ENCODE peak calls at places on chromosomes 4 and X, in four cellular contexts. J, E, G and W are unnamed samples.

GRCh38 chr4:101649790-101650450 is 140.6 kb upstream of the BANK1 start:
- DNase-seq in J (no peak), E (no peak), G (no peak), W (no peak)

GRCh38 chr4:128846063-128846462 is 36.6 kb downstream of the JADE1 start:
- DNase-seq in J (no peak), E (no peak), G (no peak), W (no peak)

GRCh38 chr4:8538703-8539567 is 41.3 kb upstream of the GPR78 start:
- DNase-seq in J (no peak), E (no peak), G (peak), W (no peak)

GRCh38 chr4:79258614-79259176 is 67.2 kb downstream of the NAA11 start:
- DNase-seq in J (no peak), E (no peak), G (no peak), W (no peak)

GRCh38 chr4:27048350-27049100 is 187.9 kb downstream of the STIM2 start:
- DNase-seq in J (no peak), E (no peak), G (no peak), W (peak)

GRCh38 chrX:46029777-46030176 is 515.4 kb downstream of the ZNF674 start:
- DNase-seq in J (no peak), E (no peak), G (no peak), W (no peak)

GRCh38 chr4:170083546-170083945 is 6.2 kb downstream of the AADAT start:
- DNase-seq in J (no peak), E (no peak), G (no peak), W (no peak)

GRCh38 chrX:27680726-27681125 is 90.6 kb downstream of the DCAF8L2 start:
- DNase-seq in J (peak), E (no peak), G (no peak), W (no peak)

GRCh38 chr4:95231713-95232112 is 317.1 kb downstream of the UNC5C start:
- DNase-seq in J (no peak), E (no peak), G (no peak), W (no peak)

GRCh38 chr4:121656269-121656641 is 40.5 kb downstream of the ANXA5 start:
- DNase-seq in J (peak), E (peak), G (peak), W (peak)

GRCh38 chrX:110786486-110786885 is 9.1 kb downstream of the CHRDL1 start:
- DNase-seq in J (no peak), E (no peak), G (no peak), W (no peak)

GRCh38 chr4:109821186-109821585 is 5.6 kb downstream of the GAR1 start:
- DNase-seq in J (no peak), E (no peak), G (no peak), W (no peak)

GRCh38 chr4:168321006-168321405 is 2.5 kb upstream of the DDX60 start:
- DNase-seq in J (no peak), E (no peak), G (no peak), W (no peak)

GRCh38 chr4:132195181-132195580 is 953.9 kb upstream of the PCDH10 start:
- DNase-seq in J (no peak), E (no peak), G (no peak), W (peak)

GRCh38 chr4:39732728-39733127 is 34.8 kb downstream of the UBE2K start:
- DNase-seq in J (peak), E (no peak), G (no peak), W (no peak)

GRCh38 chrX:40278340-40279090 is 180.8 kb upstream of the BCOR start:
- DNase-seq in J (no peak), E (no peak), G (no peak), W (peak)

GRCh38 chr4:40749717-40750460 is at the start of gene NSUN7:
- DNase-seq in J (no peak), E (peak), G (peak), W (no peak)

GRCh38 chr4:147019061-147019460 is 73.4 kb upstream of the TTC29 start:
- DNase-seq in J (peak), E (peak), G (peak), W (no peak)

GRCh38 chrX:19410259-19410658 is 66.5 kb downstream of the PDHA1 start:
- DNase-seq in J (no peak), E (no peak), G (no peak), W (no peak)

GRCh38 chr4:2247128-2248043 is 5.5 kb upstream of the HAUS3 start:
- DNase-seq in J (no peak), E (peak), G (peak), W (no peak)

GRCh38 chrX:11180571-11180970 is 69.4 kb downstream of the HCCS start:
- DNase-seq in J (no peak), E (no peak), G (no peak), W (no peak)

GRCh38 chr4:46277165-46277951 is 112.6 kb downstream of the GABRA2 start:
- DNase-seq in J (no peak), E (no peak), G (no peak), W (no peak)

GRCh38 chr4:69025191-69025998 is 70.9 kb upstream of the UGT2B7 start:
- DNase-seq in J (no peak), E (no peak), G (no peak), W (no peak)

GRCh38 chr4:183399166-183399565 is 45.3 kb upstream of the CDKN2AIP start:
- DNase-seq in J (no peak), E (no peak), G (no peak), W (no peak)

DNA sequence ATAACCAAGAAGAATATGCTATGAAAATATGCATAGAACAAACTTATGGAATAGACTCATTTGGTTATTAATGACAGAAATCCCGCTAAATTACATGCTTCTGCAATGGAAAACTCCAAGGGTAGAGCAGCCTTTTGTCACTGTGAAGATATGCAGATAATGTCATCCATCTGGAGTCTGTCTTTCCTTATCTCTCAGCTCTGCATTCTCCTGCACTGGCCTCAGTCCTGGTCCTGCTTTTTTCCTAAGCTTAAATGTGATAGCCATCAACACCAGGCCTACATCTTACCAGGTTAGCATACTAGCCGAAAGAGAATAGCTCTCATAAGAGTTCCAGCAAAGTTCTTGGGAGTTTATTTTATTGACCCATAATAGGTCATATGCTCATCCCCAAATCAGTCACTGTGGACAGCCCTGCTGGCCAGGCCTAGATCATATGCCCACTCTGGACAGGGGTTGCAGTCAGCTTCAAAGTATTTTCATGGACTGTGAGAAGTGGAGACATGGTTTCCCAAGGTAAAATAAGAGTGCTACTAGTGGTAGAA is 86.5 kb upstream of the LEF1 start:
- DNase-seq in J (no peak), E (no peak), G (no peak), W (no peak)
- TF ChIP-seq CTCF in J (no peak), E (no peak), G (no peak), W (no peak)

GRCh38 chrX:30586516-30586915 is 8.9 kb upstream of the TASL start:
- DNase-seq in J (no peak), E (no peak), G (no peak), W (no peak)

GRCh38 chrX:30582664-30583063 is 5.1 kb upstream of the TASL start:
- DNase-seq in J (no peak), E (no peak), G (no peak), W (no peak)

GRCh38 chrX:30576881-30577280 is 685 bp downstream of the TASL start:
- DNase-seq in J (no peak), E (no peak), G (no peak), W (no peak)

GRCh38 chrX:30577362-30577961 is at the start of gene TASL:
- DNase-seq in J (no peak), E (no peak), G (no peak), W (no peak)

DNA sequence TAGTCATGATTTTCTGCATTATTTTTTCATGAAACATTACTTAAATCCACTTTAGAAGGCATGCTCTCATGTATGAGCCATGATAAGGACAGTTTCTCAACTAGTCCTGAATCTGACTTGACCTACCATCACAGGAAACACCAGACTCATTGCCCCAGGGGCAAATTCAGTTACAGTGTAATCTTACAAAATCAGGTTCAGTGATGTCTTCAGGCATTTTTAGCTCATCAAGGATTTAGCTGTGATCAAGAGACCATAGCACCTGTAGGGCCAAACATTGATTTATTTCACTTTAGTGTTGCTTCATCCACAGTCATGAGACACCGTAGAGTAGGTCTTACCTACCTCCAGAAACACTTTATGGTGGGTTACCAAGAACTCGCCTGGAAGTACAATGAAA is 3.1 kb upstream of the TASL start:
- DNase-seq in J (no peak), E (no peak), G (no peak), W (no peak)
- H3K4me3 ChIP-seq in J (no peak), E (no peak), G (no peak), W (no peak)

GRCh38 chrX:23776363-23776762 is 6.6 kb upstream of the SAT1 start:
- DNase-seq in J (no peak), E (no peak), G (no peak), W (no peak)

GRCh38 chrX:23783569-23784486 is 855 bp downstream of the SAT1 start:
- DNase-seq in J (no peak), E (no peak), G (no peak), W (no peak)

GRCh38 chrX:23782455-23782854 is 518 bp upstream of the SAT1 start:
- DNase-seq in J (no peak), E (no peak), G (no peak), W (no peak)

GRCh38 chrX:23782863-23783568 is at the start of gene SAT1:
- DNase-seq in J (peak), E (peak), G (peak), W (peak)

DNA sequence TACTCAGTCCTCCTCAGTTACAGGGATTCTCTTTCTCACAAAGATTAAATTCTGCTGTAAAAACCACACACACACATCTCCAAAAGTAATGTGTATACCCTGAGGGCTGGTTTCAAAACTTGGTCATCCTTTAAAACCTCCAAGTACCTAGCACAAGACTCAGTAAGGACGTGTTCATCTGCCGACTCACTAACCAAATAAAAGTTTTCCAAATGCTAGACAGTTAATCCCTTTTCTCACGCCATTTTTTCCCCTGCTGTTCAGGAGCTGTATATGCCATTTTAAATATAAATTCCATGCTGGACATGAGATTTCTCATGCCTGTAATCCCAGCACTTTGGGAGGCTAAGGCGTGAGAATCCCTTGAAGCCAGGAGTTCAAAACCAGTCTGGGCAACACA is 3.9 kb upstream of the SAT1 start:
- DNase-seq in J (no peak), E (no peak), G (no peak), W (no peak)
- TF ChIP-seq CTCF in J (peak), E (no peak), G (no peak), W (peak)

DNA sequence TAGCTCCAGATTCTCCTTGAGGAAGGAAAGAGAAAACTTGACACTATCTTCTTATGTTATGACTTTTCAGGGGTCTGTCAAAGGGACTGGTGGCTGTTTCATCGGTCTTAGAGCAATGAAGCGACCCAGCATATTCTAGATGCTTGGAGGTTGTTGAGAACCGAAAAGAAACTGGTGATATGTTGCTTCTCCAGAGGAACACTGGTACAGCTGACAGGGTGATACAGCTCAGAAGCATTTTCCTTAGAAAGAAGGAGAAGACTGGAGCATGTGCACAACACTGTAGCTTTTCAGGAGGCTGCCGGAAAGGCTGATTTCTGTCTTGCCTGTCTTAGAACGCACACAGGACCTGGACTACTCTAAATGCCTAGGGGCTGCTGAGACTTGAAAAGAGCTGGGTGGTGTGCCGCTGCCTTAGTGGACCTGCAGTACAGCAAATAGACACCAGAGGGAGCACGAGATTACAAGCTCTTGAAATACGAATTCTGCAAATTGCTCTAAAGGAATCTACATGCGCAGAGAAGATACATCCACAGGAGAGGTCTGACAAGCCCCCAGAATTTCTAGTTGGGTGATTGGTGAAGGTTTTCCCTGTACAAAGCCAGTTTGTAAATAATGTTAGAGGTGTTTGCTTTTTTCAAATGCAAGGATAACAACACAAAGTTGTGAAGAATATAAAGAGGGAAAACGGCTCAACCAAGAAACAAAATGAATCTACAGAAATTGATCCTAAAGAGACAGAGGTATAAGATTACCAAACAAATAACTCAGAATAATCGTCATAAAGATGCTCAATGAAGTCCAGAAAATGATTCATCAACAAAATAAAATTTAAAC is 223.1 kb upstream of the DMD start:
- DNase-seq in J (peak), E (peak), G (peak), W (no peak)
- H3K4me3 ChIP-seq in J (no peak), E (no peak), G (no peak), W (no peak)

GRCh38 chrX:113986427-113986826 is 597.5 kb upstream of the HTR2C start:
- DNase-seq in J (no peak), E (no peak), G (no peak), W (no peak)
- TF ChIP-seq CTCF in J (no peak), E (no peak), G (no peak), W (no peak)

GRCh38 chr4:105896984-105897760 is 1.9 kb downstream of the NPNT start:
- DNase-seq in J (no peak), E (no peak), G (no peak), W (no peak)

GRCh38 chr4:105895324-105895608 is at the start of gene NPNT:
- DNase-seq in J (no peak), E (no peak), G (peak), W (no peak)

GRCh38 chr4:105896461-105896939 is 1.2 kb downstream of the NPNT start:
- DNase-seq in J (no peak), E (no peak), G (no peak), W (no peak)

GRCh38 chr4:105894570-105895323 is 524 bp upstream of the NPNT start:
- DNase-seq in J (no peak), E (no peak), G (no peak), W (no peak)

DNA sequence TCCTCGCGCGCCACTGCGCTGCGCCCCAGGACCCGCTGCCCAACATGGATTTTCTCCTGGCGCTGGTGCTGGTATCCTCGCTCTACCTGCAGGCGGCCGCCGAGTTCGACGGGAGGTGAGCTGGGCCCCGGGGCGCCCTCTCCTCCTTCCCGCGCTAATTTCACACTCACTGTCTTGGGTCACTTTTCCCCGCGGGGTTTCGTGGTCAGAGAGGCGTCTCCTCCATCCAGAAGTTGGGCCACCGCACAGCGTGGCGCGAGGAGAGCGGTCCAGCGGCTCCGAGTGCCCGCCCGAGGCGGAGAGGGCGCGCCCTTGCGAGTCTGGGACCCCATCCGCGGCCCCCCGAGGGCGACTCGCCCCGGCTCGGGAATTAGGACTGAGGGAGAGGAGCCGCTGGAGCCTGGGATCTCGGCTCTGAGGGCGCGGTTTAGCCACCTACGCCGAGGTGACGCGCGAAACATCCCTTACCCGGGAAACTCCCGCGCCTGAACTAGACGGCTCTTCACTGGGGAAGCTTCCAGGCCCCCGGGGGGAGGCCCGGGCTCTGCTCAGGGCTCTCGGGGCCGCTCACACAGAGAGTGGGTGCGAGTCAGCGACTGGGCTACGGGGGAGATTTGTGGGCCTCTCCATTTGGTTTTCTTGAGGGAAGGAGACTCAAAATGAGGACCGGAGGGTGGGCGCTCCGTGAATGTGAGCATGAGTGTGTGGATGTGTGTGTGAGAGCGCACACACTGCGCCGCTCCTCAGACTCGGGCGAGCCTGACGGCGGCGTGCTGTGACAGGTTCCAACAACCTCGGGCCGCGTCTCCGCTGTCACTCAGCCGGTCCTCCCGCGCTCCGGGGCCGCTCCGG is 564 bp downstream of the NPNT start:
- DNase-seq in J (no peak), E (peak), G (peak), W (no peak)
- H3K4me3 ChIP-seq in J (no peak), E (peak), G (no peak), W (peak)